ENCODE peak calls at places on chromosomes 11 and 22, in eight cellular contexts. T is KBM-7, Q is anterior cingulate cortex, L is AG20443, Y is pancreas, R is COR-L47, C is small intestine, D is left lung. E is an unnamed sample.

GRCh38 chr11:19727246-19727645 is 14.6 kb downstream of the NAV2 start:
- DNase-seq in T (no peak), Q (no peak), L (peak), Y (no peak), R (peak), C (no peak), D (no peak), E (no peak)

GRCh38 chr11:9005087-9005486 is 1.3 kb upstream of the NRIP3 start:
- DNase-seq in T (no peak), Q (no peak), L (no peak), Y (no peak), R (no peak), C (no peak), D (no peak), E (no peak)

GRCh38 chr22:19120829-19121630 is 1.2 kb downstream of the DGCR2 start:
- DNase-seq in T (no peak), Q (no peak), L (peak), Y (no peak), R (no peak), C (peak), D (no peak), E (peak)

GRCh38 chr11:111938687-111939160 is 1.6 kb downstream of the DIXDC1 start:
- DNase-seq in T (peak), Q (no peak), L (peak), Y (no peak), R (peak), C (no peak), D (no peak), E (peak)

GRCh38 chr22:32556150-32556549 is 81.5 kb downstream of the FBXO7 start:
- DNase-seq in T (no peak), Q (no peak), L (no peak), Y (no peak), R (no peak), C (no peak), D (no peak), E (no peak)

GRCh38 chr22:22070371-22070824 is 87.8 kb upstream of the TOP3B start:
- DNase-seq in T (no peak), Q (no peak), L (no peak), Y (no peak), R (no peak), C (no peak), D (no peak), E (no peak)

GRCh38 chr11:77082838-77083552 is 16.2 kb downstream of the CAPN5 start:
- DNase-seq in T (peak), Q (no peak), L (peak), Y (peak), R (no peak), C (peak), D (no peak), E (no peak)

GRCh38 chr22:20980938-20981722 is 967 bp upstream of the LZTR1 start:
- DNase-seq in T (no peak), Q (no peak), L (no peak), Y (peak), R (no peak), C (no peak), D (no peak), E (no peak)

GRCh38 chr22:41478891-41479521 is 10.1 kb downstream of the ACO2 start:
- DNase-seq in T (no peak), Q (no peak), L (no peak), Y (no peak), R (no peak), C (no peak), D (no peak), E (no peak)

GRCh38 chr22:25930710-25931353 is 188.8 kb downstream of the MYO18B start:
- DNase-seq in T (no peak), Q (no peak), L (no peak), Y (no peak), R (peak), C (no peak), D (no peak), E (no peak)

GRCh38 chr11:10303558-10304363 is 1.1 kb upstream of the ADM start:
- DNase-seq in T (peak), Q (no peak), L (peak), Y (peak), R (no peak), C (peak), D (peak), E (no peak)

GRCh38 chr11:72430743-72431570 is 3.4 kb downstream of the CLPB start:
- DNase-seq in T (peak), Q (no peak), L (peak), Y (no peak), R (peak), C (peak), D (no peak), E (no peak)

GRCh38 chr11:35313066-35313765 is 106.1 kb downstream of the SLC1A2 start:
- DNase-seq in T (peak), Q (no peak), L (no peak), Y (no peak), R (no peak), C (no peak), D (no peak), E (no peak)

E was measured in amniotic stem cell.